ENCODE peak calls at places on chromosome 14, in six cellular contexts. T, C, D, I, F and G are unnamed samples. For H3K4me1, the result is how much of the 10 kb centered on the place peaks cover.

GRCh38 chr14:99755629-99756603 is 37.3 kb upstream of the EML1 start:
- DNase-seq in F (peak), C (peak), I (peak), T (peak), D (peak), G (peak)

GRCh38 chr14:48127674-48128073 is 452.3 kb upstream of the MDGA2 start:
- DNase-seq in D (no peak), C (no peak), F (no peak), T (no peak), I (no peak), G (no peak)

GRCh38 chr14:31939934-31940333 is 137.2 kb upstream of the ARHGAP5 start:
- DNase-seq in D (no peak), F (no peak), C (no peak), T (no peak), I (no peak), G (no peak)

GRCh38 chr14:69685217-69685616 is 73.8 kb downstream of the SUSD6 start:
- DNase-seq in T (no peak), C (no peak), D (peak), I (no peak), F (no peak), G (no peak)

GRCh38 chr14:103700753-103701490 is 14.3 kb downstream of the XRCC3 start:
- DNase-seq in D (no peak), C (no peak), I (no peak), F (no peak), T (no peak), G (no peak)

GRCh38 chr14:75495399-75495798 is 26.9 kb upstream of the BATF start:
- DNase-seq in D (no peak), F (no peak), T (no peak), I (no peak), C (no peak), G (no peak)

GRCh38 chr14:75310295-75311059 is 31.8 kb downstream of the FOS start:
- DNase-seq in T (peak), C (peak), D (peak), F (peak), I (peak), G (peak)

GRCh38 chr14:49975286-49975685 is 82.4 kb downstream of the ARF6 start:
- DNase-seq in T (no peak), I (no peak), F (peak), D (peak), C (no peak), G (no peak)

GRCh38 chr14:50344116-50344775 is 32.1 kb downstream of the DMAC2L start:
- DNase-seq in T (no peak), D (peak), C (no peak), I (no peak), F (no peak), G (no peak)

GRCh38 chr14:45181329-45181728 is 45.6 kb downstream of the FANCM start:
- DNase-seq in T (no peak), I (no peak), D (peak), C (no peak), F (no peak), G (no peak)

GRCh38 chr14:94079891-94080605 is 954 bp downstream of the DDX24 start:
- DNase-seq in D (peak), C (no peak), T (no peak), F (no peak), I (no peak), G (no peak)

GRCh38 chr14:98700748-98701147 is 571.2 kb downstream of the BCL11B start:
- DNase-seq in I (no peak), F (no peak), D (no peak), T (no peak), C (no peak), G (no peak)

GRCh38 chr14:92459479-92460421 is 53.8 kb upstream of the RIN3 start:
- DNase-seq in I (no peak), F (peak), T (no peak), D (no peak), C (peak), G (no peak)

GRCh38 chr14:89365071-89365801 is 51.8 kb downstream of the FOXN3 start:
- DNase-seq in F (no peak), D (peak), T (peak), C (peak), I (peak), G (no peak)

GRCh38 chr14:90692061-90692460 is 124.2 kb downstream of the TTC7B start:
- DNase-seq in F (no peak), I (no peak), T (no peak), C (no peak), D (peak), G (no peak)

GRCh38 chr14:86955955-86956354 is 1037.0 kb downstream of the GALC start:
- DNase-seq in T (no peak), F (no peak), I (no peak), D (no peak), C (no peak), G (no peak)

GRCh38 chr14:39581474-39581873 is 149.2 kb upstream of the FBXO33 start:
- DNase-seq in C (no peak), T (no peak), F (no peak), I (no peak), D (no peak), G (no peak)

GRCh38 chr14:88198441-88198840 is 124.6 kb downstream of the KCNK10 start:
- DNase-seq in T (no peak), D (no peak), I (no peak), F (no peak), C (no peak), G (no peak)

GRCh38 chr14:101174522-101174838 is 271.0 kb upstream of the RTL1 start:
- DNase-seq in I (peak), T (peak), F (no peak), C (no peak), D (no peak), G (no peak)

GRCh38 chr14:71244341-71244740 is 337.1 kb downstream of the PCNX1 start:
- DNase-seq in F (peak), I (no peak), T (no peak), D (peak), C (no peak), G (no peak)

GRCh38 chr14:95470942-95471499 is 45.4 kb downstream of the SYNE3 start:
- DNase-seq in T (no peak), I (no peak), F (no peak), D (no peak), C (no peak), G (no peak)

GRCh38 chr14:90602088-90602687 is 205.4 kb downstream of the CALM1 start:
- DNase-seq in T (no peak), F (no peak), I (no peak), D (no peak), C (no peak), G (no peak)

GRCh38 chr14:35879654-35880249 is 53.6 kb downstream of the BRMS1L start:
- DNase-seq in F (no peak), D (peak), C (no peak), T (no peak), I (no peak), G (no peak)

GRCh38 chr14:103522649-103523582 is at the start of gene CKB:
- DNase-seq in T (peak), D (peak), C (no peak), F (peak), I (no peak), G (no peak)

GRCh38 chr14:77124345-77125274 is 17.0 kb downstream of the ZDHHC22 start:
- DNase-seq in C (peak), F (peak), T (peak), D (peak), I (no peak), G (no peak)

GRCh38 chr14:96304956-96305355 is 48.9 kb downstream of the BDKRB1 start:
- DNase-seq in I (no peak), F (no peak), T (no peak), C (no peak), D (no peak), G (no peak)

GRCh38 chr14:96698846-96699543 is 98.2 kb upstream of the VRK1 start:
- DNase-seq in T (no peak), D (no peak), I (no peak), F (no peak), C (no peak), G (no peak)

GRCh38 chr14:105070760-105071137 is 5.5 kb upstream of the GPR132 start:
- DNase-seq in C (no peak), D (no peak), T (no peak), F (no peak), I (no peak), G (no peak)

GRCh38 chr14:92645841-92646478 is 102.5 kb downstream of the LGMN start:
- DNase-seq in F (no peak), C (no peak), D (peak), T (no peak), I (peak), G (no peak)

GRCh38 chr14:68807148-68807600 is 14.3 kb upstream of the ZFP36L1 start:
- DNase-seq in D (peak), F (peak), T (peak), I (peak), C (peak), G (no peak)

GRCh38 chr14:74313601-74314000 is 10.9 kb upstream of the ABCD4 start:
- DNase-seq in F (no peak), I (no peak), D (no peak), C (no peak), T (no peak), G (no peak)

GRCh38 chr14:65849558-65849957 is 437.0 kb downstream of the FUT8 start:
- DNase-seq in F (no peak), T (no peak), I (no peak), C (peak), D (no peak), G (no peak)
- H3K4me1 ChIP-seq in F (under half), T (under half), I (under half), C (under half), D (under half), G (under half)

GRCh38 chr14:64727551-64728071 is 23.4 kb downstream of the PLEKHG3 start:
- DNase-seq in T (peak), F (no peak), C (no peak), D (no peak), I (no peak), G (no peak)
- H3K27ac ChIP-seq in T (peak), F (peak), C (peak), D (no peak), I (no peak), G (no peak)

GRCh38 chr14:102508410-102508773 is 1.2 kb downstream of the ANKRD9 start:
- DNase-seq in T (peak), C (no peak), D (no peak), I (no peak), F (peak), G (no peak)

GRCh38 chr14:102506599-102506871 is 3.0 kb downstream of the ANKRD9 start:
- DNase-seq in I (no peak), D (no peak), T (no peak), C (no peak), F (peak), G (no peak)

GRCh38 chr14:102508774-102509743 is 517 bp downstream of the ANKRD9 start:
- DNase-seq in F (peak), C (peak), D (peak), I (peak), T (peak), G (no peak)

GRCh38 chr14:102507026-102507860 is 2.3 kb downstream of the ANKRD9 start:
- DNase-seq in I (no peak), T (no peak), C (no peak), D (no peak), F (peak), G (no peak)

DNA sequence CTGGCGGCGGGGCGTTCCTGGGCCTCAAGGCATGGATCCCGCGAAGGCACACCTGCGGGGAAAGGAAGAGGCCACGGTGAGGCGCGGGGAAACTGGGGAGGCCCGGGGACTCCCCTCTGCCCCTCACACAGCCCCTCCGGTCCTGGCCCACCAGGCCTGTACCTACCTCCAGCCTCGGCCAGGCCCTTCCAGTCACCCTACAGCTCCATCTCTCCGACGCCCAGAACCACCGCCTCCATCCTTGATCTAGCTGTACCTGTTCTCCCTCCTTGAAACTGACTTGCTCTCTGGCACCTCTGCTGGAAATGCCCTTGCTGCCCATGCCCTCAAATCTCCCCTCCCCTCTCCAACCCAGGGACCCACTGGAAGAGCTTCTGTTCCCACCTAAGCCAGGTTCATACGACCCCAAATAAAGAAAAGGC is 1.7 kb downstream of the ANKRD9 start:
- DNase-seq in I (no peak), D (no peak), C (no peak), T (no peak), F (no peak), G (no peak)
- TF ChIP-seq CTCF in I (no peak), D (no peak), C (no peak), T (no peak), F (no peak), G (no peak)

GRCh38 chr14:53473480-53473879 is 320.4 kb upstream of the DDHD1 start:
- DNase-seq in T (no peak), F (no peak), C (no peak), I (no peak), D (no peak), G (no peak)

GRCh38 chr14:53472306-53472705 is 319.2 kb upstream of the DDHD1 start:
- DNase-seq in D (peak), F (no peak), C (no peak), T (no peak), I (no peak), G (no peak)

GRCh38 chr14:53478174-53478573 is 325.1 kb upstream of the DDHD1 start:
- DNase-seq in I (no peak), C (no peak), D (no peak), T (no peak), F (no peak), G (no peak)
- H3K4me1 ChIP-seq in I (under half), C (under half), D (under half), T (under half), F (under half), G (under half)

GRCh38 chr14:38189930-38190726 is 17.6 kb upstream of the SSTR1 start:
- DNase-seq in T (no peak), F (no peak), C (no peak), D (no peak), I (no peak), G (no peak)
- H3K27ac ChIP-seq in T (no peak), F (no peak), C (no peak), D (no peak), I (no peak), G (no peak)

GRCh38 chr14:67674480-67675218 is at the start of gene VTI1B:
- DNase-seq in C (peak), F (peak), I (peak), D (peak), T (peak), G (peak)
- TF ChIP-seq CTCF in C (no peak), F (peak), I (no peak), D (peak), T (no peak), G (peak)

GRCh38 chr14:60758875-60759274 is 24.3 kb downstream of the MNAT1 start:
- DNase-seq in C (no peak), F (no peak), I (no peak), D (peak), T (no peak), G (no peak)

GRCh38 chr14:60757617-60758016 is 23.1 kb downstream of the MNAT1 start:
- DNase-seq in I (no peak), C (no peak), D (peak), F (no peak), T (no peak), G (no peak)

GRCh38 chr14:60753264-60754126 is 18.9 kb downstream of the MNAT1 start:
- DNase-seq in I (no peak), F (no peak), C (no peak), T (peak), D (peak), G (no peak)

GRCh38 chr14:60760209-60760608 is 25.6 kb downstream of the MNAT1 start:
- DNase-seq in I (no peak), D (no peak), T (no peak), C (no peak), F (no peak), G (no peak)

DNA sequence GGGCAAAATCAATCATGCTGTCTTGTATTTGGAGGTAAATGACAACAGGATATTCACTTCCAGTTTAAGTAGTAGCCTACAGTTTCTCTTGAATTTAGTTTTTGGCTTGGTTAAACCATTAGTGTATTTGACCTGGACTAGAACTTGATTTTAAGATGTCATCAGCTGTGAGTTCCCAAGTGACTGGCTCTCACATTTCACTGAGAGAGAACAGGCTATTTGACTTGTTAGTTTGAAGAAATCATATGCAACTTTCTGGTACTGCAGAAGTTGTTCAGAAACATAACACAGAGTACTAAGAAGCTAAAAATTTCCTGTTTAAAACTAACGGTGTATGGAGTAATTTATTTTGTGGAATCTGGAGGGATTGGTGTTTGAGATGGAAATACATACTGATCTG is 22.3 kb downstream of the MNAT1 start:
- DNase-seq in D (peak), I (no peak), F (no peak), T (no peak), C (no peak), G (no peak)
- H3K4me1 ChIP-seq in D (under half), I (under half), F (under half), T (under half), C (under half), G (under half)

DNA sequence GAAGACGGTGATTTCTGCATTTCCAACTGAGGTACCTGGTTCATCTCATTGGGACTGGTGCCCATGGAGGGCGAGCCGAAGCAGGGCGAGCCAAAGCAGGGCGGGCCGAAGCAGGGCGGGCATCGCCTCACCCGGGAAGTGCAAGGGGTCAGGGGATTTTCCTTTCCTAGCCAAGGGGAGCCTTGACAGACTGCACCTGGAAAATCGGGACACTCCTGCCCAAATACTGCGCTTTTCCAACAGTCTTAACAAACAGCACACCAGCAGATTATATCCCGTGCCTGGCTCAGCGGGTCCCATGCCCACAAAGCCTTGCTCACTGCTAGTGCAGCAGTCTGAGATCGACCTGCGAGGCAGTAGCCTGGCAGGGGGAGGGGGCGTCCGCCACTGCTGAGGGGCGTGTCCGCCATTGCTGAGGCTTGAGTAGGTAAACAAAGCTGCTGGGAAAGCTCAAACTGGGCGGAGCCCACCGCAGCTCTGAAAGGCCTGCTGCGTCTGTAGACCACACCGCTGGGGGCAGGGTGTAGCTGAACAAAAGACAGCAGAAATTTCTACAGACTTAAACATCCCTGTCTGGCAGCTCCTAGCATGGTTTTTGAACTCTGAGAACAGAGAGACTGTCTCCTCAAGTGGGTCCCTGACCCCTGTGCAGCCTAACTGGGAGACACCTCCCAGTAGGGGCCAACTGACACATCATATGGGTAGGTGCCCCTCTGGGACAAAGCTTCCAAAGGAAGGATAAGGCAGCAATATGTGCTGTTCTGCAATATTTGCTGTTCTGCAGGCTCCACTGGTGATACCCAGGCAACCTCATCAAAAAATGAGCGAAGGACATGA is 77.2 kb downstream of the BAZ1A start:
- DNase-seq in I (no peak), D (no peak), C (no peak), F (peak), T (no peak), G (no peak)
- H3K27ac ChIP-seq in I (no peak), D (no peak), C (no peak), F (no peak), T (no peak), G (no peak)

DNA sequence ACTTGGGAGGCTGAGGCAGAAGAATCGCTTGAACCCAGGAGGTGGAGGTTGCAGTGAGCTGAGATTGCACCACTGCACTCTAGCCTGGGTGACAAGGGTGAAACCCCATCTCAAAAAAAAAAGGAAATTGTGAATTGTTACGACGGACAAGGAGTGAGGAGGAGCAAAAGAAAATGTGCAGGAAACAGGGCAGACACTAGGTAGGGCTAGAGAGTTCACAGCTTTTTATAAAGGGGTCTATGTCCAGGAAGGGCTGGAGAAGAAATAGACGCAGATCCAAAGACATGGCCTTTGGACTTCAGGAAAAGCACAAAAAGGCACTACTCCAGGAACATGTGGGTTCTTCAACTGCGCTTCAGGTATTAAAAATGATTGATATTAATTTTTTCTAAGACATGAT is 34.4 kb downstream of the ATG14 start:
- DNase-seq in F (no peak), T (no peak), D (no peak), C (no peak), I (no peak), G (no peak)
- TF ChIP-seq CTCF in F (no peak), T (no peak), D (no peak), C (no peak), I (no peak), G (no peak)

GRCh38 chr14:57355081-57355480 is 35.3 kb upstream of the NAA30 start:
- DNase-seq in T (no peak), I (no peak), D (no peak), F (no peak), C (no peak), G (no peak)
- H3K4me1 ChIP-seq in T (under half), I (under half), D (under half), F (under half), C (under half), G (under half)